ENCODE peak calls at places on chromosome 21, in seven cellular contexts. One of them, this sample, is unnamed.

GRCh38 chr21:46560568-46561447 is 44.1 kb downstream of the S100B start:
- DNase-seq in activated CD4-positive, CD25-positive, alpha-beta regulatory T cell treated with anti-CD3 and anti-CD28 coated beads, Interleukin-2, amount 50 U/mL, for 72 hours: no peak
- DNase-seq in Ammon's horn: no peak
- DNase-seq in DMS153: no peak
- DNase-seq in omental fat pad: no peak
- DNase-seq in activated CD8-positive, alpha-beta T cell treated with anti-CD3 and anti-CD28 coated beads for 36 hours: no peak
- DNase-seq in NCI-H1105 treated with DMSO at 0.1 percent for 48 hours: no peak
- DNase-seq in this sample: no peak

GRCh38 chr21:20040768-20041167 is 957.4 kb upstream of the NCAM2 start:
- DNase-seq in activated CD4-positive, CD25-positive, alpha-beta regulatory T cell treated with anti-CD3 and anti-CD28 coated beads, Interleukin-2, amount 50 U/mL, for 72 hours: no peak
- DNase-seq in omental fat pad: no peak
- DNase-seq in Ammon's horn: no peak
- DNase-seq in activated CD8-positive, alpha-beta T cell treated with anti-CD3 and anti-CD28 coated beads for 36 hours: no peak
- DNase-seq in NCI-H1105 treated with DMSO at 0.1 percent for 48 hours: peak; percentile 11
- DNase-seq in DMS153: no peak
- DNase-seq in this sample: no peak

GRCh38 chr21:41877901-41878830 is 978 bp downstream of the PRDM15 start:
- DNase-seq in DMS153: no peak
- DNase-seq in Ammon's horn: peak; percentile 31
- DNase-seq in activated CD4-positive, CD25-positive, alpha-beta regulatory T cell treated with anti-CD3 and anti-CD28 coated beads, Interleukin-2, amount 50 U/mL, for 72 hours: no peak
- DNase-seq in activated CD8-positive, alpha-beta T cell treated with anti-CD3 and anti-CD28 coated beads for 36 hours: peak; percentile 32
- DNase-seq in omental fat pad: no peak
- DNase-seq in NCI-H1105 treated with DMSO at 0.1 percent for 48 hours: peak; percentile 28
- DNase-seq in this sample: peak; percentile 7

GRCh38 chr21:39125752-39126485 is 57.3 kb downstream of the PSMG1 start:
- DNase-seq in activated CD8-positive, alpha-beta T cell treated with anti-CD3 and anti-CD28 coated beads for 36 hours: peak; percentile 31
- DNase-seq in Ammon's horn: peak; percentile 66
- DNase-seq in NCI-H1105 treated with DMSO at 0.1 percent for 48 hours: peak; percentile 71
- DNase-seq in DMS153: peak; percentile 80
- DNase-seq in activated CD4-positive, CD25-positive, alpha-beta regulatory T cell treated with anti-CD3 and anti-CD28 coated beads, Interleukin-2, amount 50 U/mL, for 72 hours: no peak
- DNase-seq in omental fat pad: no peak
- DNase-seq in this sample: peak; percentile 59

GRCh38 chr21:42093991-42094417 is 22.9 kb downstream of the UMODL1 start:
- DNase-seq in DMS153: no peak
- DNase-seq in activated CD8-positive, alpha-beta T cell treated with anti-CD3 and anti-CD28 coated beads for 36 hours: no peak
- DNase-seq in Ammon's horn: peak; percentile 58
- DNase-seq in omental fat pad: no peak
- DNase-seq in activated CD4-positive, CD25-positive, alpha-beta regulatory T cell treated with anti-CD3 and anti-CD28 coated beads, Interleukin-2, amount 50 U/mL, for 72 hours: no peak
- DNase-seq in NCI-H1105 treated with DMSO at 0.1 percent for 48 hours: no peak
- DNase-seq in this sample: no peak

GRCh38 chr21:38400195-38400695 is 98.0 kb downstream of the ERG start:
- DNase-seq in NCI-H1105 treated with DMSO at 0.1 percent for 48 hours: no peak
- DNase-seq in activated CD8-positive, alpha-beta T cell treated with anti-CD3 and anti-CD28 coated beads for 36 hours: no peak
- DNase-seq in activated CD4-positive, CD25-positive, alpha-beta regulatory T cell treated with anti-CD3 and anti-CD28 coated beads, Interleukin-2, amount 50 U/mL, for 72 hours: no peak
- DNase-seq in Ammon's horn: no peak
- DNase-seq in DMS153: no peak
- DNase-seq in omental fat pad: no peak
- DNase-seq in this sample: no peak

GRCh38 chr21:42574234-42575027 is 60.8 kb downstream of the SLC37A1 start:
- DNase-seq in NCI-H1105 treated with DMSO at 0.1 percent for 48 hours: no peak
- DNase-seq in activated CD8-positive, alpha-beta T cell treated with anti-CD3 and anti-CD28 coated beads for 36 hours: no peak
- DNase-seq in Ammon's horn: no peak
- DNase-seq in activated CD4-positive, CD25-positive, alpha-beta regulatory T cell treated with anti-CD3 and anti-CD28 coated beads, Interleukin-2, amount 50 U/mL, for 72 hours: no peak
- DNase-seq in DMS153: no peak
- DNase-seq in omental fat pad: no peak
- DNase-seq in this sample: no peak

GRCh38 chr21:31117046-31117916 is 79.0 kb upstream of the KRTAP19-8 start:
- DNase-seq in DMS153: no peak
- DNase-seq in NCI-H1105 treated with DMSO at 0.1 percent for 48 hours: no peak
- DNase-seq in omental fat pad: no peak
- DNase-seq in activated CD4-positive, CD25-positive, alpha-beta regulatory T cell treated with anti-CD3 and anti-CD28 coated beads, Interleukin-2, amount 50 U/mL, for 72 hours: no peak
- DNase-seq in activated CD8-positive, alpha-beta T cell treated with anti-CD3 and anti-CD28 coated beads for 36 hours: no peak
- DNase-seq in Ammon's horn: no peak
- DNase-seq in this sample: peak; percentile 9

GRCh38 chr21:35168702-35169101 is 119.6 kb upstream of the RUNX1 start:
- DNase-seq in Ammon's horn: no peak
- DNase-seq in NCI-H1105 treated with DMSO at 0.1 percent for 48 hours: no peak
- DNase-seq in DMS153: no peak
- DNase-seq in activated CD8-positive, alpha-beta T cell treated with anti-CD3 and anti-CD28 coated beads for 36 hours: no peak
- DNase-seq in activated CD4-positive, CD25-positive, alpha-beta regulatory T cell treated with anti-CD3 and anti-CD28 coated beads, Interleukin-2, amount 50 U/mL, for 72 hours: no peak
- DNase-seq in omental fat pad: no peak
- DNase-seq in this sample: no peak

GRCh38 chr21:34781508-34781907 is 112.7 kb downstream of the CLIC6 start:
- DNase-seq in omental fat pad: no peak
- DNase-seq in DMS153: no peak
- DNase-seq in NCI-H1105 treated with DMSO at 0.1 percent for 48 hours: no peak
- DNase-seq in activated CD8-positive, alpha-beta T cell treated with anti-CD3 and anti-CD28 coated beads for 36 hours: no peak
- DNase-seq in activated CD4-positive, CD25-positive, alpha-beta regulatory T cell treated with anti-CD3 and anti-CD28 coated beads, Interleukin-2, amount 50 U/mL, for 72 hours: no peak
- DNase-seq in Ammon's horn: no peak
- DNase-seq in this sample: no peak

GRCh38 chr21:16330340-16331319 is 600.8 kb downstream of the USP25 start:
- DNase-seq in activated CD4-positive, CD25-positive, alpha-beta regulatory T cell treated with anti-CD3 and anti-CD28 coated beads, Interleukin-2, amount 50 U/mL, for 72 hours: no peak
- DNase-seq in NCI-H1105 treated with DMSO at 0.1 percent for 48 hours: peak; percentile 76
- DNase-seq in Ammon's horn: peak; percentile 92
- DNase-seq in DMS153: peak; percentile 27
- DNase-seq in activated CD8-positive, alpha-beta T cell treated with anti-CD3 and anti-CD28 coated beads for 36 hours: peak; percentile 9
- DNase-seq in omental fat pad: no peak
- DNase-seq in this sample: peak; percentile 76

GRCh38 chr21:39348040-39348354 is 891 bp downstream of the HMGN1 start:
- DNase-seq in DMS153: no peak
- DNase-seq in NCI-H1105 treated with DMSO at 0.1 percent for 48 hours: peak; percentile 67
- DNase-seq in Ammon's horn: no peak
- DNase-seq in activated CD4-positive, CD25-positive, alpha-beta regulatory T cell treated with anti-CD3 and anti-CD28 coated beads, Interleukin-2, amount 50 U/mL, for 72 hours: no peak
- DNase-seq in activated CD8-positive, alpha-beta T cell treated with anti-CD3 and anti-CD28 coated beads for 36 hours: no peak
- DNase-seq in omental fat pad: no peak
- DNase-seq in this sample: no peak

GRCh38 chr21:35303085-35303484 is 254.0 kb upstream of the RUNX1 start:
- DNase-seq in activated CD4-positive, CD25-positive, alpha-beta regulatory T cell treated with anti-CD3 and anti-CD28 coated beads, Interleukin-2, amount 50 U/mL, for 72 hours: no peak
- DNase-seq in activated CD8-positive, alpha-beta T cell treated with anti-CD3 and anti-CD28 coated beads for 36 hours: no peak
- DNase-seq in Ammon's horn: no peak
- DNase-seq in DMS153: no peak
- DNase-seq in omental fat pad: no peak
- DNase-seq in NCI-H1105 treated with DMSO at 0.1 percent for 48 hours: no peak
- DNase-seq in this sample: peak; percentile 68

GRCh38 chr21:34925597-34925996 is 123.5 kb downstream of the RUNX1 start:
- DNase-seq in activated CD8-positive, alpha-beta T cell treated with anti-CD3 and anti-CD28 coated beads for 36 hours: no peak
- DNase-seq in omental fat pad: no peak
- DNase-seq in DMS153: no peak
- DNase-seq in NCI-H1105 treated with DMSO at 0.1 percent for 48 hours: no peak
- DNase-seq in activated CD4-positive, CD25-positive, alpha-beta regulatory T cell treated with anti-CD3 and anti-CD28 coated beads, Interleukin-2, amount 50 U/mL, for 72 hours: no peak
- DNase-seq in Ammon's horn: no peak
- DNase-seq in this sample: no peak

GRCh38 chr21:33931799-33932390 is 16.3 kb upstream of the ATP5PO start:
- DNase-seq in activated CD4-positive, CD25-positive, alpha-beta regulatory T cell treated with anti-CD3 and anti-CD28 coated beads, Interleukin-2, amount 50 U/mL, for 72 hours: no peak
- DNase-seq in DMS153: no peak
- DNase-seq in Ammon's horn: no peak
- DNase-seq in omental fat pad: no peak
- DNase-seq in NCI-H1105 treated with DMSO at 0.1 percent for 48 hours: no peak
- DNase-seq in activated CD8-positive, alpha-beta T cell treated with anti-CD3 and anti-CD28 coated beads for 36 hours: no peak
- DNase-seq in this sample: no peak

GRCh38 chr21:44872568-44873355 is 728 bp downstream of the PTTG1IP start:
- DNase-seq in DMS153: no peak
- DNase-seq in Ammon's horn: peak; percentile 30
- DNase-seq in activated CD8-positive, alpha-beta T cell treated with anti-CD3 and anti-CD28 coated beads for 36 hours: no peak
- DNase-seq in NCI-H1105 treated with DMSO at 0.1 percent for 48 hours: peak; percentile 11
- DNase-seq in activated CD4-positive, CD25-positive, alpha-beta regulatory T cell treated with anti-CD3 and anti-CD28 coated beads, Interleukin-2, amount 50 U/mL, for 72 hours: no peak
- DNase-seq in omental fat pad: no peak
- DNase-seq in this sample: no peak

GRCh38 chr21:36045993-36046392 is 14.3 kb downstream of the SETD4 start:
- DNase-seq in DMS153: no peak
- DNase-seq in activated CD8-positive, alpha-beta T cell treated with anti-CD3 and anti-CD28 coated beads for 36 hours: no peak
- DNase-seq in activated CD4-positive, CD25-positive, alpha-beta regulatory T cell treated with anti-CD3 and anti-CD28 coated beads, Interleukin-2, amount 50 U/mL, for 72 hours: no peak
- DNase-seq in NCI-H1105 treated with DMSO at 0.1 percent for 48 hours: no peak
- DNase-seq in omental fat pad: no peak
- DNase-seq in Ammon's horn: no peak
- DNase-seq in this sample: no peak

GRCh38 chr21:34362136-34362444 is 1.7 kb upstream of the KCNE2 start:
- DNase-seq in NCI-H1105 treated with DMSO at 0.1 percent for 48 hours: no peak
- DNase-seq in Ammon's horn: no peak
- DNase-seq in activated CD8-positive, alpha-beta T cell treated with anti-CD3 and anti-CD28 coated beads for 36 hours: no peak
- DNase-seq in DMS153: no peak
- DNase-seq in omental fat pad: no peak
- DNase-seq in activated CD4-positive, CD25-positive, alpha-beta regulatory T cell treated with anti-CD3 and anti-CD28 coated beads, Interleukin-2, amount 50 U/mL, for 72 hours: no peak
- DNase-seq in this sample: no peak

GRCh38 chr21:38503588-38503987 is 5.3 kb upstream of the ERG start:
- DNase-seq in activated CD8-positive, alpha-beta T cell treated with anti-CD3 and anti-CD28 coated beads for 36 hours: no peak
- DNase-seq in omental fat pad: no peak
- DNase-seq in DMS153: no peak
- DNase-seq in NCI-H1105 treated with DMSO at 0.1 percent for 48 hours: no peak
- DNase-seq in Ammon's horn: no peak
- DNase-seq in activated CD4-positive, CD25-positive, alpha-beta regulatory T cell treated with anti-CD3 and anti-CD28 coated beads, Interleukin-2, amount 50 U/mL, for 72 hours: no peak
- DNase-seq in this sample: no peak

GRCh38 chr21:34845521-34846213 is 176.9 kb downstream of the CLIC6 start:
- DNase-seq in Ammon's horn: no peak
- DNase-seq in activated CD8-positive, alpha-beta T cell treated with anti-CD3 and anti-CD28 coated beads for 36 hours: peak; percentile 80
- DNase-seq in activated CD4-positive, CD25-positive, alpha-beta regulatory T cell treated with anti-CD3 and anti-CD28 coated beads, Interleukin-2, amount 50 U/mL, for 72 hours: no peak
- DNase-seq in DMS153: peak; percentile 31
- DNase-seq in omental fat pad: no peak
- DNase-seq in NCI-H1105 treated with DMSO at 0.1 percent for 48 hours: no peak
- DNase-seq in this sample: no peak

GRCh38 chr21:44817914-44818635 is at the start of gene SUMO3:
- DNase-seq in activated CD8-positive, alpha-beta T cell treated with anti-CD3 and anti-CD28 coated beads for 36 hours: peak; percentile 82
- DNase-seq in DMS153: peak; percentile 48
- DNase-seq in omental fat pad: peak; percentile 62
- DNase-seq in Ammon's horn: peak; percentile 78
- DNase-seq in NCI-H1105 treated with DMSO at 0.1 percent for 48 hours: peak; percentile 55
- DNase-seq in activated CD4-positive, CD25-positive, alpha-beta regulatory T cell treated with anti-CD3 and anti-CD28 coated beads, Interleukin-2, amount 50 U/mL, for 72 hours: peak; percentile 91
- DNase-seq in this sample: peak; percentile 65

GRCh38 chr21:27429612-27430361 is 462.9 kb upstream of the ADAMTS5 start:
- DNase-seq in omental fat pad: no peak
- DNase-seq in NCI-H1105 treated with DMSO at 0.1 percent for 48 hours: no peak
- DNase-seq in DMS153: no peak
- DNase-seq in activated CD4-positive, CD25-positive, alpha-beta regulatory T cell treated with anti-CD3 and anti-CD28 coated beads, Interleukin-2, amount 50 U/mL, for 72 hours: no peak
- DNase-seq in Ammon's horn: no peak
- DNase-seq in activated CD8-positive, alpha-beta T cell treated with anti-CD3 and anti-CD28 coated beads for 36 hours: no peak
- DNase-seq in this sample: no peak

GRCh38 chr21:45623436-45623835 is 20.1 kb upstream of the PCBP3 start:
- DNase-seq in activated CD8-positive, alpha-beta T cell treated with anti-CD3 and anti-CD28 coated beads for 36 hours: no peak
- DNase-seq in Ammon's horn: no peak
- DNase-seq in DMS153: no peak
- DNase-seq in NCI-H1105 treated with DMSO at 0.1 percent for 48 hours: no peak
- DNase-seq in activated CD4-positive, CD25-positive, alpha-beta regulatory T cell treated with anti-CD3 and anti-CD28 coated beads, Interleukin-2, amount 50 U/mL, for 72 hours: peak; percentile 14
- DNase-seq in omental fat pad: no peak
- DNase-seq in this sample: no peak

GRCh38 chr21:38346286-38346685 is 89.5 kb downstream of the KCNJ15 start:
- DNase-seq in activated CD8-positive, alpha-beta T cell treated with anti-CD3 and anti-CD28 coated beads for 36 hours: no peak
- DNase-seq in Ammon's horn: no peak
- DNase-seq in DMS153: peak; percentile 89
- DNase-seq in activated CD4-positive, CD25-positive, alpha-beta regulatory T cell treated with anti-CD3 and anti-CD28 coated beads, Interleukin-2, amount 50 U/mL, for 72 hours: no peak
- DNase-seq in NCI-H1105 treated with DMSO at 0.1 percent for 48 hours: peak; percentile 82
- DNase-seq in omental fat pad: no peak
- DNase-seq in this sample: no peak

GRCh38 chr21:33644383-33645074 is 2.2 kb downstream of the ITSN1 start:
- DNase-seq in activated CD4-positive, CD25-positive, alpha-beta regulatory T cell treated with anti-CD3 and anti-CD28 coated beads, Interleukin-2, amount 50 U/mL, for 72 hours: no peak
- DNase-seq in omental fat pad: no peak
- DNase-seq in DMS153: no peak
- DNase-seq in NCI-H1105 treated with DMSO at 0.1 percent for 48 hours: no peak
- DNase-seq in Ammon's horn: no peak
- DNase-seq in activated CD8-positive, alpha-beta T cell treated with anti-CD3 and anti-CD28 coated beads for 36 hours: no peak
- DNase-seq in this sample: no peak

GRCh38 chr21:34129971-34130597 is 56.7 kb downstream of the MRPS6 start:
- DNase-seq in Ammon's horn: peak; percentile 45
- DNase-seq in activated CD8-positive, alpha-beta T cell treated with anti-CD3 and anti-CD28 coated beads for 36 hours: peak; percentile 29
- DNase-seq in NCI-H1105 treated with DMSO at 0.1 percent for 48 hours: no peak
- DNase-seq in DMS153: no peak
- DNase-seq in omental fat pad: no peak
- DNase-seq in activated CD4-positive, CD25-positive, alpha-beta regulatory T cell treated with anti-CD3 and anti-CD28 coated beads, Interleukin-2, amount 50 U/mL, for 72 hours: no peak
- DNase-seq in this sample: no peak